ENCODE peak calls at places on chromosomes 11 and 22, in nine cellular contexts. V, Y, W, S, P, D, N, E and L are unnamed samples.

GRCh38 chr11:123587044-123587443 is 67.4 kb downstream of the SCN3B start:
- DNase-seq in V (no peak), Y (no peak), W (no peak), S (no peak), P (no peak), D (no peak), N (no peak), E (no peak), L (no peak)

GRCh38 chr11:108084811-108085210 is 36.6 kb upstream of the ACAT1 start:
- DNase-seq in V (no peak), Y (no peak), W (no peak), S (no peak), P (no peak), D (no peak), N (no peak), E (no peak), L (no peak)

GRCh38 chr11:37320921-37321320 is 722.9 kb upstream of the RAG2 start:
- DNase-seq in V (no peak), Y (no peak), W (no peak), S (no peak), P (no peak), D (no peak), N (no peak), E (no peak), L (peak)

GRCh38 chr11:121389651-121390050 is 62.5 kb upstream of the SORL1 start:
- DNase-seq in V (no peak), Y (no peak), W (no peak), S (peak), P (no peak), D (no peak), N (peak), E (no peak), L (peak)

GRCh38 chr22:49320714-49321476 is 506.8 kb downstream of the BRD1 start:
- DNase-seq in V (no peak), Y (no peak), W (no peak), S (no peak), P (no peak), D (no peak), N (no peak), E (no peak), L (no peak)

GRCh38 chr22:20456064-20456721 is 18.6 kb upstream of the SCARF2 start:
- DNase-seq in V (peak), Y (peak), W (peak), S (peak), P (peak), D (peak), N (peak), E (peak), L (peak)

GRCh38 chr22:43002198-43002577 is 12.8 kb downstream of the PACSIN2 start:
- DNase-seq in V (no peak), Y (no peak), W (no peak), S (peak), P (no peak), D (no peak), N (no peak), E (no peak), L (peak)

GRCh38 chr22:36433318-36434231 is 45.8 kb upstream of the MYH9 start:
- DNase-seq in V (peak), Y (no peak), W (no peak), S (no peak), P (peak), D (no peak), N (no peak), E (peak), L (no peak)

GRCh38 chr22:23501708-23502107 is 78.4 kb downstream of the IGLL1 start:
- DNase-seq in V (no peak), Y (no peak), W (no peak), S (no peak), P (no peak), D (peak), N (no peak), E (no peak), L (no peak)

GRCh38 chr22:49934144-49934890 is 15.9 kb downstream of the CRELD2 start:
- DNase-seq in V (peak), Y (no peak), W (no peak), S (peak), P (peak), D (no peak), N (peak), E (peak), L (peak)

GRCh38 chr11:67289651-67290479 is 762 bp downstream of the ANKRD13D start:
- DNase-seq in V (no peak), Y (no peak), W (no peak), S (no peak), P (peak), D (no peak), N (no peak), E (no peak), L (no peak)

GRCh38 chr11:12744831-12745502 is 70.7 kb downstream of the TEAD1 start:
- DNase-seq in V (no peak), Y (no peak), W (no peak), S (no peak), P (no peak), D (no peak), N (no peak), E (no peak), L (peak)

GRCh38 chr11:30798547-30799236 is 212.5 kb upstream of the MPPED2 start:
- DNase-seq in V (no peak), Y (no peak), W (no peak), S (no peak), P (no peak), D (no peak), N (no peak), E (no peak), L (no peak)

GRCh38 chr11:82759649-82760048 is 26.0 kb upstream of the FAM181B start:
- DNase-seq in V (no peak), Y (no peak), W (no peak), S (no peak), P (no peak), D (no peak), N (no peak), E (no peak), L (no peak)

GRCh38 chr22:28948404-28948803 is 65.0 kb downstream of the ZNRF3 start:
- DNase-seq in V (no peak), Y (no peak), W (no peak), S (no peak), P (no peak), D (no peak), N (no peak), E (no peak), L (no peak)

GRCh38 chr22:48106715-48107259 is 1344.3 kb downstream of the TBC1D22A start:
- DNase-seq in V (no peak), Y (no peak), W (no peak), S (no peak), P (no peak), D (no peak), N (no peak), E (no peak), L (no peak)

GRCh38 chr11:106426696-106427095 is 349.2 kb downstream of the AASDHPPT start:
- DNase-seq in V (no peak), Y (no peak), W (no peak), S (no peak), P (no peak), D (no peak), N (no peak), E (no peak), L (no peak)

GRCh38 chr11:3167143-3168119 is 2.3 kb upstream of the OSBPL5 start:
- DNase-seq in V (peak), Y (no peak), W (no peak), S (no peak), P (no peak), D (peak), N (no peak), E (no peak), L (no peak)

GRCh38 chr11:88104408-88104807 is 70.8 kb downstream of the RAB38 start:
- DNase-seq in V (no peak), Y (no peak), W (no peak), S (no peak), P (no peak), D (no peak), N (peak), E (no peak), L (no peak)

GRCh38 chr11:9740202-9740881 is 76.5 kb downstream of the SWAP70 start:
- DNase-seq in V (peak), Y (no peak), W (no peak), S (no peak), P (no peak), D (no peak), N (no peak), E (peak), L (no peak)

GRCh38 chr22:50268655-50269113 is 1.5 kb downstream of the MAPK11 start:
- DNase-seq in V (peak), Y (no peak), W (no peak), S (peak), P (no peak), D (no peak), N (no peak), E (peak), L (no peak)

GRCh38 chr11:117096973-117097566 is 1.2 kb downstream of the SIK3 start:
- DNase-seq in V (no peak), Y (no peak), W (no peak), S (no peak), P (no peak), D (no peak), N (no peak), E (no peak), L (no peak)

GRCh38 chr11:126147268-126148111 is 64.0 kb downstream of the RPUSD4 start:
- DNase-seq in V (no peak), Y (no peak), W (no peak), S (no peak), P (no peak), D (no peak), N (no peak), E (no peak), L (no peak)

GRCh38 chr11:23284626-23285025 is 424.4 kb upstream of the CCDC179 start:
- DNase-seq in V (no peak), Y (peak), W (no peak), S (peak), P (no peak), D (no peak), N (peak), E (no peak), L (peak)

GRCh38 chr11:2180347-2180746 is 8.7 kb upstream of the TH start:
- DNase-seq in V (no peak), Y (no peak), W (no peak), S (no peak), P (no peak), D (no peak), N (no peak), E (no peak), L (no peak)

GRCh38 chr22:18000441-18001039 is 23.8 kb downstream of the MICAL3 start:
- DNase-seq in V (peak), Y (no peak), W (no peak), S (peak), P (no peak), D (peak), N (no peak), E (peak), L (no peak)

GRCh38 chr11:36288442-36289225 is 590 bp downstream of the COMMD9 start:
- DNase-seq in V (no peak), Y (no peak), W (no peak), S (peak), P (no peak), D (no peak), N (no peak), E (peak), L (no peak)

DNA sequence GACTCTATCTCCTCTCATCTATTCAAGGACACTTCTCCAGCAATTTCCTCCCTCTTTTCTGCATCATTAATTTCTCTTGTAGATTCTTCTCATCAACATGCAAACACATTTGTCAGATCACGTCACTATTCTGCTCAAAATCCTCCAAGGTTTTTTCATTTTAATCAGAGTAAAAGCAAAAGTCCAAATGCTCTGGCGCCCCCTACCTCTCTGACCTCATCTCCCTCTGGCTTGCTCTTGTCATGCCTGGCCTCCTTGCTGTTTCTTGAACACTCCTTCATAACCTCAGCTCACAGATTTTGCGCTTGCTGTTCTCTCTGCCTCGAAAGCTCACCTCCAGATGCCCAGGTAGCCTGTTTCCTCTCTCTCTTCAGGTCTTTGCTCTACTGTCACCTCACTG is 22.4 kb downstream of the RTCB start:
- DNase-seq in V (no peak), Y (no peak), W (no peak), S (peak), P (no peak), D (no peak), N (no peak), E (no peak), L (peak)
- TF ChIP-seq CTCF in V (no peak), Y (peak), W (peak), S (peak), P (peak), D (no peak), N (peak), E (peak), L (peak)

GRCh38 chr11:65855927-65856363 is 2.0 kb downstream of the CFL1 start:
- DNase-seq in V (no peak), Y (no peak), W (no peak), S (no peak), P (no peak), D (peak), N (no peak), E (no peak), L (no peak)
- H3K4me3 ChIP-seq in V (peak), Y (peak), W (peak), S (peak), P (no peak), D (peak), N (peak), E (peak), L (peak)

GRCh38 chr11:132158091-132158490 is 787.7 kb downstream of the NTM start:
- DNase-seq in V (no peak), Y (no peak), W (no peak), S (peak), P (no peak), D (no peak), N (no peak), E (no peak), L (no peak)
- TF ChIP-seq CTCF in V (no peak), Y (peak), W (no peak), S (peak), P (no peak), D (no peak), N (peak), E (no peak), L (peak)

GRCh38 chr22:45284705-45285305 is at the start of gene UPK3A:
- DNase-seq in V (peak), Y (no peak), W (peak), S (no peak), P (peak), D (peak), N (no peak), E (peak), L (no peak)
- H3K4me3 ChIP-seq in V (peak), Y (no peak), W (peak), S (no peak), P (no peak), D (peak), N (peak), E (peak), L (no peak)

DNA sequence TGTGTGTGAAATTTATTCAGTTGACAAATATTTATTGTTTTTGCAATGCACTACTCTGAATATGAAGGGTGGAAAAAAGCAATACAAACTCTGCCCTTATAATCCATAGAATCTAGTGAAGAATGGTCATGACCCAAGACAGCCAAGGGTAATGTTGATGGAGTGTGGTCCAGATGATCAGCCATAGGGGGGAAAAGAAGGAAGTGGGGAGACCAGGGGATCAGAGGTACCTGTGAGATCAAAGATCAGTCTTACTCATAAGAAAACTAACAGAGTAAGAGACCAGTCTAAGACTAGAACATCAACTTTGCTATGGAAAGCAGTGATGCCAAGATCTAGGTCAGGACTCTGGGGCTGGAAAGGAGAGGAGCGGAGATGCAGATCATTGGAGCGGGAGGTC is 47.0 kb upstream of the ETS1 start:
- DNase-seq in V (no peak), Y (no peak), W (no peak), S (no peak), P (no peak), D (no peak), N (no peak), E (no peak), L (no peak)
- TF ChIP-seq CTCF in V (no peak), Y (no peak), W (no peak), S (no peak), P (no peak), D (no peak), N (no peak), E (no peak), L (no peak)

GRCh38 chr11:68480193-68480592 is 19.6 kb downstream of the PPP6R3 start:
- DNase-seq in V (no peak), Y (no peak), W (no peak), S (no peak), P (no peak), D (no peak), N (no peak), E (no peak), L (no peak)
- H3K4me3 ChIP-seq in V (no peak), Y (no peak), W (no peak), S (no peak), P (no peak), D (no peak), N (no peak), E (no peak), L (no peak)

GRCh38 chr11:133966924-133967598 is 10.3 kb upstream of the IGSF9B start:
- DNase-seq in V (peak), Y (no peak), W (no peak), S (no peak), P (no peak), D (no peak), N (no peak), E (peak), L (no peak)
- TF ChIP-seq CTCF in V (peak), Y (peak), W (peak), S (no peak), P (no peak), D (peak), N (peak), E (no peak), L (peak)